ENCODE peak calls at places on chromosomes 12 and 14, in four cellular contexts. A is activated CD4-positive, alpha-beta T cell treated with anti-CD3 and anti-CD28 coated beads, Interleukin-2, amount 10 ng/mL, durations not matched to agents 7 days and 5 days; O is upper lobe of right lung; B is AG08395. P is an unnamed sample.

GRCh38 chr12:111246477-111247011 is 122.4 kb downstream of the PHETA1 start:
- DNase-seq in O (no peak), B (no peak), A (no peak), P (no peak)

GRCh38 chr12:11622774-11623375 is 26.6 kb upstream of the ETV6 start:
- DNase-seq in B (no peak), A (no peak), O (no peak), P (no peak)

GRCh38 chr12:47652491-47653234 is 53.2 kb downstream of the RPAP3 start:
- DNase-seq in A (no peak), B (no peak), O (no peak), P (no peak)

GRCh38 chr14:92154283-92154942 is 32.6 kb downstream of the CPSF2 start:
- DNase-seq in A (no peak), B (peak; percentile 15), O (no peak), P (no peak)

GRCh38 chr12:89861086-89861485 is 152.4 kb upstream of the ATP2B1 start:
- DNase-seq in O (no peak), A (no peak), B (no peak), P (no peak)

GRCh38 chr14:76768201-76768656 is 7.0 kb downstream of the VASH1 start:
- DNase-seq in B (no peak), A (peak; percentile 77), O (peak; percentile 82), P (peak; percentile 76)

GRCh38 chr12:120961604-120962486 is 16.5 kb upstream of the HNF1A start:
- DNase-seq in A (no peak), O (no peak), B (no peak), P (no peak)

GRCh38 chr12:93020225-93020997 is 91.3 kb upstream of the EEA1 start:
- DNase-seq in O (no peak), B (no peak), A (no peak), P (no peak)

GRCh38 chr12:47686645-47687240 is 19.1 kb downstream of the RPAP3 start:
- DNase-seq in O (no peak), B (peak; percentile 72), A (peak; percentile 49), P (no peak)

P was measured in osteocyte.